ENCODE peak calls at places on chromosomes 12 and 14, in four cellular contexts. B, E, T and J are unnamed samples.

GRCh38 chr14:93105362-93105761 is 10.4 kb downstream of the ITPK1 start:
- DNase-seq in E (peak; percentile 69), T (no peak), B (peak; percentile 83), J (peak; percentile 80)

GRCh38 chr12:108642269-108642870 is 8.7 kb upstream of the SELPLG start:
- DNase-seq in B (no peak), E (peak; percentile 30), T (no peak), J (no peak)

GRCh38 chr12:450438-450837 is 9.3 kb upstream of the B4GALNT3 start:
- DNase-seq in T (no peak), E (no peak), B (no peak), J (no peak)

GRCh38 chr14:101123639-101124525 is 220.4 kb upstream of the RTL1 start:
- DNase-seq in T (no peak), B (peak; percentile 14), E (peak; percentile 23), J (no peak)

GRCh38 chr12:15405601-15406000 is 83.3 kb downstream of the PTPRO start:
- DNase-seq in E (no peak), T (no peak), B (no peak), J (no peak)

GRCh38 chr14:68824517-68825347 is 31.9 kb upstream of the ZFP36L1 start:
- DNase-seq in B (peak; percentile 79), E (peak; percentile 96), T (no peak), J (peak; percentile 83)

GRCh38 chr14:75636100-75636692 is 24.5 kb downstream of the ERG28 start:
- DNase-seq in B (peak; percentile 55), E (no peak), T (no peak), J (peak; percentile 54)

GRCh38 chr12:51028811-51029146 is 2.6 kb upstream of the SLC11A2 start:
- DNase-seq in E (no peak), B (no peak), T (no peak), J (peak; percentile 22)

GRCh38 chr12:51051787-51052186 is 3.7 kb downstream of the LETMD1 start:
- DNase-seq in B (no peak), T (no peak), E (no peak), J (no peak)

GRCh38 chr14:99120147-99121026 is 151.6 kb downstream of the BCL11B start:
- DNase-seq in T (no peak), B (no peak), E (no peak), J (no peak)

DNA sequence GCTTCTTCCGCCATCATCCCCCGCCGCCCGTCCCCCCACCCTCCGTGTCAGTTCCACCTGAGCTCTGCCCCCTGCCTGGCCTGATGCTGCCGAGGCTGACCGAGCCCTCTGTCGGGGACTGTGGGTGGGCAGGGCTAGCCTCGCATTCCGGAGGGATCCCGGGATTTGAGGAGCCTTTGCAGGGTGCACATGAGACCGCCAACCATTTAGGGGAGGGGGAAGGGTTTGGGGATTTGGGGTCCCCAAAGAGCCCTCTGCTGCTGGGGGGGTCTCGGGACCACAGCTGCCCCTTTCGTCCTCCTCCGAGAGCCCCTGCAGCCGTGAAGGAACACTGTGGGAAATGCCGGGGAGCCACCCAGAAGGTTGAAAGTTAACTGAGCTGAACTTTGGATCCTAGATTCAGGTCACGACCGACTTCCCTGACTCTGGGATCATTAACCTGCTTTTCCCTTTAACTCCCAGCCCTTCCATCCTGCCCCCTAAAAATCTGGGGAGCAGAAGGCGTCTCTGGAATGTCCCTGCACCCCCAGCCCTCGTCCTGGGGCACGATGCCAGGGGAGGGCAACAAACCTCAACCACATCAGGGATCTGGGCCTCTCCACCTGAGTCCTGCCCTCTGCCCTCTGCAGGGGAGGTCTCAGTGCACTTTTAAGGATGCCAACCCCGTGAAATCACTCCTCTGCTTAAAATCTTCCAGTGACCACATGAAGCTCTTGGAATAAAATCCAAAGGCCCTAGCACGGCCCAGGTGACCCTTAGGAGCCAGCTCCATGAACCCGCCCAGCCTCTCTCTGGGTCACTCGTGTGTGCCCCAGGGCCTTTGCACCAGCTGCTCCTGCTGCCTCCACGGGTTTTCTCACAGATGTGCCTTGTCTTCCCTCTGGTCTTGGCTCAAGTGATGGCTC is 94.9 kb downstream of the RFLNA start:
- DNase-seq in B (no peak), E (peak; percentile 68), T (no peak), J (no peak)
- H3K4me3 ChIP-seq in B (peak overlapping the region; percentile 57), E (peak overlapping the region; percentile 49), T (no peak overlapping the region), J (peak overlapping the region; percentile 75)

GRCh38 chr12:7091171-7091570 is 1.1 kb downstream of the C1R start:
- DNase-seq in E (peak; percentile 46), T (no peak), B (no peak), J (no peak)

GRCh38 chr12:7093486-7093885 is 1.2 kb upstream of the C1R start:
- DNase-seq in T (no peak), B (peak; percentile 30), E (peak; percentile 37), J (no peak)

GRCh38 chr12:7092986-7093460 is 778 bp upstream of the C1R start:
- DNase-seq in E (peak; percentile 45), T (no peak), B (no peak), J (no peak)

GRCh38 chr12:7091660-7092228 is 501 bp downstream of the C1R start:
- DNase-seq in B (no peak), T (no peak), E (peak; percentile 90), J (no peak)

GRCh38 chr12:7092229-7092985 is at the start of gene C1R:
- DNase-seq in T (no peak), E (peak; percentile 86), B (peak; percentile 92), J (peak; percentile 96)
- TF ChIP-seq CTCF in T (peak; percentile 89), E (peak; percentile 90), B (peak; percentile 84), J (peak; percentile 94)

DNA sequence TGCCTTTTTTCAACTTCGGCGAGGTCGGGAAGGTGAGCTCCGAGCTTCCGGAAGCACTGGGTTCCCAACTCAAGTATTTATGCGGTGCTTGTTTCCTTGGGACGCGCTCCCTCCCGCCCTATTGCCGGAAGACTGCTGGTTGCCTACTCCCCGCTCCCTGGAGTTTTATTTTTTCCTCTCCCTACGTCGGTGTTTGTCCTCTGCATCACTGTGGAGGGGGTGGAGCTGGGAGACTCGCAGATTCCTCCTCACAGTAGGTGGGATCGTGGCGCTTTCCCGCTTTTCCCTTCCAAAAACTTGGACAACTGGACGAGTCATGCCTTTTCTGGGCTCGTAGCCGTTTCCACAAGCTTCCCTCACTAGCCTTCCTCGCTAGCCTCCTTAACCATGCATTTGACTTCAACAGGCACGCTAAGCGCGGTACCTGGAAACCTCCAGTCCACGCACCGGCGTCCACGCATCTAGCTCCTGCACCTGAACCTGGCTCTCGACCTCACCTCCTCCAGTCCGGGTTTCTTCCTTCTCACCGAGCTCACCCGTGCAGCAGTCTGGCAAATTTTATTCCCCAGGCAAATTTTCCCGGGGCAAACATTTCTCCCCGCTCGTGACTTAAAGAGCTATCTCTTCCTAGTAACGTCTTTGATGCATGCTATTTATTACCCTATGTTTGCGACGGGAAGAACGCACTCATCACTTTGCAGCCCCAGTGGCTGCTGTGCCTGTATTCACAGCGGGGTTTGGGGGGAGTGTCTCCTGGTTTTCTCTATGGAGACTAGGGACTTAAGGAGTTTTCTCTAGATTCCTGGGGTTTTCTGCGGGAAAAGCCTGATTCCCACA is at the start of gene AVPR1A:
- DNase-seq in B (no peak), E (peak; percentile 59), T (no peak), J (no peak)
- H3K4me3 ChIP-seq in B (peak within 1 kb of the TSS; percentile 2), E (peak within 1 kb of the TSS; percentile 76), T (no peak within 1 kb of the TSS), J (no peak within 1 kb of the TSS)

GRCh38 chr14:22188346-22188745 is 400.7 kb downstream of the DAD1 start:
- DNase-seq in E (no peak), B (peak; percentile 74), T (no peak), J (no peak)

GRCh38 chr14:22184157-22185025 is 404.6 kb downstream of the DAD1 start:
- DNase-seq in B (peak; percentile 43), E (no peak), T (no peak), J (no peak)

GRCh38 chr14:22180045-22180444 is 409.0 kb downstream of the DAD1 start:
- DNase-seq in B (no peak), T (no peak), E (no peak), J (no peak)

GRCh38 chr14:22189873-22190272 is 399.2 kb downstream of the DAD1 start:
- DNase-seq in T (no peak), E (no peak), B (no peak), J (no peak)

DNA sequence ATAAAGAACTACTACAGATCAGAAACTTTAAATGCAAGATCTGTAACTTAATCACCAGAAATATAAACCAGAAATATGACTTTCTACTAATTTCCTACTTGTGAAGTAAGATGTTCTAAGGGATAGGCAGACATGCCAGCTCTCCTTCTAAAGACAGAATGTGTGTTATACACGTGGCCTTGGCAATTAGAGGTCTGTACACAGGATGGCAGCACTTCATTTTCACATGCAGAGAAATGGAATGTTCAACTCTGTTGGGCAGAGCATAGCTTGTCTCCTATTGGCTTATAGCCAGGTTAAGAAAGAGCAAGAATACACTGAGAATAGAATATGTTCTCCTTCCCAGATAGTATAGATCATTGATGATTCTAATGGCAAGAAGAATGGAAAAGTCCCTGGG is 403.8 kb downstream of the DAD1 start:
- DNase-seq in E (no peak), T (no peak), B (peak; percentile 42), J (peak; percentile 35)
- TF ChIP-seq CTCF in E (no peak), T (peak; percentile 9), B (no peak), J (no peak)

GRCh38 chr14:104734051-104734587 is 10.1 kb downstream of the ADSS1 start:
- DNase-seq in E (no peak), B (no peak), T (no peak), J (no peak)
- H3K4me3 ChIP-seq in E (no peak overlapping the region), B (no peak overlapping the region), T (no peak overlapping the region), J (no peak overlapping the region)

DNA sequence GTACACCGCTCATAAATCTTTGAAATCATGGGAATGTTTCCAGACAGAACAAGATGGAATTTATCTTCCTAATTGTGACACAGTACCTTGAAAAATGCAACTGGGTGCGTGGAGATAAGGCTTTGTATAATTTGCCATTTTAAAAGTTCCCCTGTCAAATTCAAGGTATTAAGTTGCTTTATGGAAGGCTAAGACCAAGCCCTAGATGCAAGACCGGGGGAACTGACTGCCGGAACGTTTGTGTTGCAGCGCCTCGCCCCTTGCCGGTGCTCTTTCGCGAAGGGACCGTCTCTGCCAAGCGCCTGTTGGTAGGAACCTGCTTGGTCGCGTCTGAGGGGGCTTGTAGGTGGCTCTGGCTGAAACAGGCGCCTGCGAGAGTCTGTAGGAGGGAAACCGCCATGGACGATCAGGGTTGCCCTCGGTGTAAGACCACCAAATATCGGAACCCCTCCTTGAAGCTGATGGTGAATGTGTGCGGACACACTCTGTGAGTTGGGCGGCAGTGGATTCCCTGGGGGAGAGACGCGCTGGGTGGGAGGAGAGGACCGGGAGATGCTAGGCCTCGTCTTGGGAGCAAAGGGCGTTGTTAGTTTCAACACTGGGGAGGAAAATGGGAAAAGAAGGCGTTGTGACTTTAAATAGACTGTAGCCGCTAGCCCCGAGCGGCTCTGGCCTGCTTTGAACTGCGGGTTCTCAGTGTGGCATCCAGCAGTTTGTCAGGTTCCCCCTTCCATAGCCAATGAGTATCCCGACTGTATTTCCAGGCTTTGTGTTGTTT is at the start of gene MNAT1:
- DNase-seq in T (peak; percentile 56), E (peak; percentile 72), B (peak; percentile 85), J (peak; percentile 91)
- TF ChIP-seq CTCF in T (no peak), E (no peak), B (no peak), J (no peak)

DNA sequence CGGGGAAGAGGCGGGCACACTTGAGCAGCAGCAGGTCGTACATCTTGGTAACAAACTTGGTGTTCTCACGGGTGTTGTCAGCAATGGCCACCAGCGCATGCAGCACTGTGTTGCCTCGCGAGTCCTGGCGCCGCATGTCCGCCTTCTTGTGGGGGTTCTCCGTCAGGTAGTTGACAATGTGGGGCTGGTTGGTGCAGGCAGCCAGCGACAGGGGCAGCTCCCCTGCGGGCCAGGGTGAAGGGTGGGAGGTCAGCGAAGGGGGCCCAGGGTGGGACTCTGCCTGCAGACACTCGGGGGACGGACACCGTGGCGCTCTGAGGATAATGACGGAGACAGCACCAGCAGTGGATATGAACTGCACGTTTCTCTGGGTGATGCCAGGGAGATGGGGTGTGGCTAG is 34.5 kb downstream of the TRPV4 start:
- DNase-seq in E (no peak), B (no peak), T (no peak), J (no peak)
- H3K4me3 ChIP-seq in E (no peak overlapping the region), B (no peak overlapping the region), T (no peak overlapping the region), J (no peak overlapping the region)